ENCODE peak calls at places on chromosomes 11 and 22, in eight cellular contexts. J is CD4-positive, CD25-positive, alpha-beta regulatory T cell; Y is gastrocnemius medialis; V is mesenchymal stem cell; C is HCT116; F is endothelial cell of umbilical vein; W is PC-3; R is adipocyte. Q is an unnamed sample.

GRCh38 chr11:89361738-89362137 is 129.4 kb downstream of the NOX4 start:
- DNase-seq in J (no peak), Y (no peak), V (no peak), C (no peak), F (no peak), W (no peak), R (no peak), Q (no peak)

GRCh38 chr11:128859563-128860441 is 7.3 kb downstream of the KCNJ1 start:
- DNase-seq in J (peak; percentile 70), Y (no peak), V (peak; percentile 62), C (peak; percentile 68), F (peak; percentile 74), W (peak; percentile 73), R (no peak), Q (peak; percentile 79)

GRCh38 chr11:130124096-130124495 is 35.5 kb upstream of the ST14 start:
- DNase-seq in J (no peak), Y (peak; percentile 52), V (peak; percentile 94), C (peak; percentile 61), F (peak; percentile 72), W (peak; percentile 96), R (peak; percentile 93), Q (peak; percentile 18)

GRCh38 chr11:10418259-10418949 is 36.7 kb upstream of the AMPD3 start:
- DNase-seq in J (no peak), Y (no peak), V (no peak), C (no peak), F (no peak), W (peak; percentile 22), R (peak; percentile 47), Q (no peak)

GRCh38 chr22:47605441-47605840 is 843.0 kb downstream of the TBC1D22A start:
- DNase-seq in J (no peak), Y (no peak), V (no peak), C (no peak), F (no peak), W (no peak), R (no peak), Q (no peak)

GRCh38 chr11:38824573-38824972 is 2226.5 kb upstream of the RAG2 start:
- DNase-seq in J (no peak), Y (no peak), V (peak; percentile 15), C (no peak), F (no peak), W (peak; percentile 54), R (no peak), Q (peak; percentile 74)

GRCh38 chr22:37657590-37658132 is 862 bp upstream of the PDXP start:
- DNase-seq in J (no peak), Y (no peak), V (no peak), C (no peak), F (no peak), W (peak; percentile 11), R (no peak), Q (no peak)

GRCh38 chr11:18384157-18384641 is 10.2 kb upstream of the LDHA start:
- DNase-seq in J (no peak), Y (peak; percentile 41), V (no peak), C (no peak), F (peak; percentile 69), W (peak; percentile 87), R (peak; percentile 87), Q (no peak)

GRCh38 chr11:11663907-11664306 is 42.1 kb upstream of the GALNT18 start:
- DNase-seq in J (no peak), Y (no peak), V (no peak), C (no peak), F (no peak), W (no peak), R (no peak), Q (no peak)

GRCh38 chr22:37740455-37741311 is 43.8 kb downstream of the TRIOBP start:
- DNase-seq in J (no peak), Y (no peak), V (no peak), C (no peak), F (no peak), W (no peak), R (no peak), Q (no peak)

GRCh38 chr11:32916361-32916760 is 23.8 kb downstream of the QSER1 start:
- DNase-seq in J (no peak), Y (no peak), V (no peak), C (no peak), F (no peak), W (no peak), R (no peak), Q (no peak)

GRCh38 chr11:114775849-114776621 is 97.7 kb downstream of the NXPE2 start:
- DNase-seq in J (no peak), Y (no peak), V (no peak), C (no peak), F (no peak), W (no peak), R (no peak), Q (no peak)

GRCh38 chr11:1026163-1026450 is 10.4 kb downstream of the MUC6 start:
- DNase-seq in J (no peak), Y (no peak), V (no peak), C (no peak), F (no peak), W (no peak), R (no peak), Q (no peak)

GRCh38 chr11:93817426-93818348 is 32.7 kb downstream of the VSTM5 start:
- DNase-seq in J (no peak), Y (no peak), V (no peak), C (no peak), F (no peak), W (no peak), R (no peak), Q (peak; percentile 11)
- H3K36me3 ChIP-seq in J (peaks cover 30% of the 10 kb centered on the region), Y (no peaks in the 10 kb centered on the region), V (peaks cover 17% of the 10 kb centered on the region), C (peaks cover 16% of the 10 kb centered on the region), F (no peaks in the 10 kb centered on the region), W (peaks cover 26% of the 10 kb centered on the region), R (peaks cover 32% of the 10 kb centered on the region), Q (peaks cover 23% of the 10 kb centered on the region)

GRCh38 chr11:44125598-44125997 is 30.1 kb downstream of the EXT2 start:
- DNase-seq in J (no peak), Y (no peak), V (no peak), C (no peak), F (peak; percentile 41), W (no peak), R (no peak), Q (no peak)
- H3K36me3 ChIP-seq in J (peaks cover 70% of the 10 kb centered on the region), Y (no peaks in the 10 kb centered on the region), V (peaks cover 15% of the 10 kb centered on the region), C (no peaks in the 10 kb centered on the region), F (no peaks in the 10 kb centered on the region), W (no peaks in the 10 kb centered on the region), R (peaks cover 61% of the 10 kb centered on the region), Q (peaks cover 53% of the 10 kb centered on the region)

GRCh38 chr22:22009661-22010060 is 27.1 kb upstream of the TOP3B start:
- DNase-seq in J (no peak), Y (no peak), V (no peak), C (no peak), F (no peak), W (peak; percentile 37), R (no peak), Q (no peak)

GRCh38 chr22:22010358-22010757 is 27.8 kb upstream of the TOP3B start:
- DNase-seq in J (no peak), Y (no peak), V (no peak), C (no peak), F (no peak), W (no peak), R (no peak), Q (no peak)

GRCh38 chr22:22005945-22006595 is 23.5 kb upstream of the TOP3B start:
- DNase-seq in J (no peak), Y (no peak), V (no peak), C (no peak), F (no peak), W (no peak), R (no peak), Q (no peak)

GRCh38 chr22:22003233-22003632 is 20.6 kb upstream of the TOP3B start:
- DNase-seq in J (no peak), Y (no peak), V (no peak), C (no peak), F (no peak), W (no peak), R (no peak), Q (no peak)

GRCh38 chr22:22006596-22006990 is 24.0 kb upstream of the TOP3B start:
- DNase-seq in J (no peak), Y (no peak), V (no peak), C (no peak), F (no peak), W (no peak), R (no peak), Q (no peak)
- H3K36me3 ChIP-seq in J (no peaks in the 10 kb centered on the region), Y (no peaks in the 10 kb centered on the region), V (no peaks in the 10 kb centered on the region), C (no peaks in the 10 kb centered on the region), F (no peaks in the 10 kb centered on the region), W (no peaks in the 10 kb centered on the region), R (no peaks in the 10 kb centered on the region), Q (no peaks in the 10 kb centered on the region)

GRCh38 chr11:6486938-6487337 is 5.6 kb downstream of the TIMM10B start:
- DNase-seq in J (no peak), Y (no peak), V (no peak), C (no peak), F (no peak), W (no peak), R (no peak), Q (no peak)
- H3K36me3 ChIP-seq in J (peaks cover 59% of the 10 kb centered on the region), Y (no peaks in the 10 kb centered on the region), V (peaks cover 2% of the 10 kb centered on the region), C (peaks cover 20% of the 10 kb centered on the region), F (peaks cover 5% of the 10 kb centered on the region), W (peaks cover 34% of the 10 kb centered on the region), R (peaks cover 75% of the 10 kb centered on the region), Q (peaks cover 58% of the 10 kb centered on the region)

GRCh38 chr11:111620518-111620917 is 18.3 kb downstream of the SIK2 start:
- DNase-seq in J (no peak), Y (no peak), V (no peak), C (no peak), F (no peak), W (no peak), R (no peak), Q (no peak)
- H3K36me3 ChIP-seq in J (peaks cover 16% of the 10 kb centered on the region), Y (no peaks in the 10 kb centered on the region), V (peaks cover 12% of the 10 kb centered on the region), C (peaks cover 3% of the 10 kb centered on the region), F (no peaks in the 10 kb centered on the region), W (peaks cover 9% of the 10 kb centered on the region), R (peaks cover 95% of the 10 kb centered on the region), Q (peaks cover 24% of the 10 kb centered on the region)

Q was measured in A673.